ENCODE peak calls at places on chromosomes 3 and 15, in seven cellular contexts. T is ovary, V is Peyer's patch, N is prostate gland, X is testis, Z is upper lobe of right lung, L is heart right ventricle. D is an unnamed sample.

GRCh38 chr15:27059610-27060202 is 88.7 kb downstream of the GABRG3 start:
- DNase-seq in L (peak), Z (no peak), X (peak), V (no peak), N (peak), T (no peak), D (peak)

GRCh38 chr3:12885585-12885934 is 44.2 kb upstream of the RPL32 start:
- DNase-seq in T (no peak), X (no peak), V (no peak), Z (no peak), L (no peak), N (no peak), D (no peak)

GRCh38 chr15:93040288-93041158 is 48.5 kb downstream of the RGMA start:
- DNase-seq in N (peak), V (no peak), T (peak), X (no peak), Z (peak), L (no peak), D (no peak)

GRCh38 chr3:149623819-149624218 is 34.0 kb downstream of the WWTR1 start:
- DNase-seq in L (no peak), T (no peak), V (no peak), X (no peak), Z (no peak), N (no peak), D (no peak)

GRCh38 chr3:110550511-110550910 is 521.1 kb upstream of the NECTIN3 start:
- DNase-seq in N (no peak), T (no peak), Z (no peak), L (no peak), X (no peak), V (no peak), D (peak)

GRCh38 chr3:63364909-63365308 is 86.8 kb downstream of the SYNPR start:
- DNase-seq in L (no peak), T (no peak), V (no peak), X (peak), N (no peak), Z (no peak), D (peak)

GRCh38 chr15:72782274-72782992 is 1.1 kb downstream of the ADPGK start:
- DNase-seq in T (no peak), L (no peak), V (no peak), X (no peak), Z (no peak), N (no peak), D (no peak)

GRCh38 chr3:123287962-123288302 is 86.2 kb downstream of the SEC22A start:
- DNase-seq in L (no peak), X (no peak), T (no peak), Z (no peak), N (no peak), V (no peak), D (no peak)

GRCh38 chr15:80480171-80480811 is 76.1 kb downstream of the ARNT2 start:
- DNase-seq in Z (no peak), N (no peak), V (no peak), X (peak), T (no peak), L (peak), D (peak)

DNA sequence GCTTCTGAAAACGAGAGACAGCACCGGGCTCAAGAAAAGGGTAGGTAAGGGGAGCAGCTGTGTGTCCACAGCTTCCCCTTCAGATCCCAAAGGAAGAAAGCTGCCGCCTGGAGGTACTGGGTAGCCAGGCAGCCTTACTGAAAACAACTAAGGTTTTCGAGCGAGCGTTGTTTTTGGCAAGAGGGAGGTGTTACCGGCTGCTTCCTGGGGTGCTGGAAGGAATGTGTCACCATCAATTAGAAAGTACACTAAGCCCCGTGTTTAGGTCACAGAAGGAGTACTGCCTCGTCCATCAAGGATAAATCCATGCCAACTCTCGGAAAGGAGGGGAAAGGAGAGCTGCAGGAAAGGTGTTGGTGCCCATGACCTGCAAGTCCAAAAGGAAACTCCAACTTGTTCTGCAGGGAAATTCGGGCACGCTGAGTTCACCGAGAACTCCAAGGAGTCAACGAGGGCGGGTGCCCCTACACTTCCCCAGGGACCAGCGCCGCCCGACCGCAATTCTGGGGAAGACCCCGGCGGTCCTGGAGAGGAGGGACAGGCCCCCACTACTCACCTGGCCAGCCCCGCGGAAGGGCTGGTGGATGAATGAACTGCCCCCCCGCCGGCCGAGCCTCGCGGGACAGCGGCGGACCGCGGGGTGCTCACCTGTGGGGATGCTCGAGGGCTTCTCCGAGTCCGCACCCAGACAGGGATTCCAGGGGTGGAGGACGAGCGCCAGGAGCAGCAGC is 586 bp downstream of the PLOD2 start:
- DNase-seq in L (peak), N (peak), V (peak), Z (peak), X (peak), T (peak), D (peak)
- TF ChIP-seq CTCF in L (peak), N (peak), V (peak), Z (peak), X (no peak), T (peak), D (peak)

DNA sequence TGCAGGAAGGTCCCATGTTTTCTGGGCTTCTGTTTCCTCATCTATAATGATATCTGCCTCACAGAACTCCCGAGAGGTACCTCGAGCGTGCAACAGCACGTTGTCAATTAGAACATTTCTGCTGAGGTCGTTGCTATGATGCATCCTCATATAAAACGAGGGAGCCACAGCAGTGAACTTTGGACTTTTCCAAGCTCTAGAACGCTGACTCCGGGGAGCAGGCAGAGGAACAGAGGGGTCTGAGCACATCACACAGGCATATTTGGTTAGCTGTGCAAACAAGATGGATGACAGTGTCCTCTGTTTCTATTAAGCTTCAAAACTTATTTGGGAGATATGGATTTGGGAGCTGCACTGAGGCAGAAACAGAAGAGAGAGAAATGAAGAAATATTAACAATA is 278.0 kb upstream of the TBL1XR1 start:
- DNase-seq in N (no peak), L (no peak), X (no peak), T (no peak), Z (no peak), V (no peak), D (no peak)
- H3K4me3 ChIP-seq in N (no peak), L (no peak), X (no peak), T (no peak), Z (no peak), V (no peak), D (no peak)

GRCh38 chr3:148229107-148229506 is 468.6 kb upstream of the AGTR1 start:
- DNase-seq in N (no peak), L (no peak), X (no peak), Z (no peak), T (no peak), V (no peak), D (no peak)
- H3K27ac ChIP-seq in N (no peak), L (no peak), X (no peak), Z (no peak), T (no peak), V (no peak), D (no peak)

DNA sequence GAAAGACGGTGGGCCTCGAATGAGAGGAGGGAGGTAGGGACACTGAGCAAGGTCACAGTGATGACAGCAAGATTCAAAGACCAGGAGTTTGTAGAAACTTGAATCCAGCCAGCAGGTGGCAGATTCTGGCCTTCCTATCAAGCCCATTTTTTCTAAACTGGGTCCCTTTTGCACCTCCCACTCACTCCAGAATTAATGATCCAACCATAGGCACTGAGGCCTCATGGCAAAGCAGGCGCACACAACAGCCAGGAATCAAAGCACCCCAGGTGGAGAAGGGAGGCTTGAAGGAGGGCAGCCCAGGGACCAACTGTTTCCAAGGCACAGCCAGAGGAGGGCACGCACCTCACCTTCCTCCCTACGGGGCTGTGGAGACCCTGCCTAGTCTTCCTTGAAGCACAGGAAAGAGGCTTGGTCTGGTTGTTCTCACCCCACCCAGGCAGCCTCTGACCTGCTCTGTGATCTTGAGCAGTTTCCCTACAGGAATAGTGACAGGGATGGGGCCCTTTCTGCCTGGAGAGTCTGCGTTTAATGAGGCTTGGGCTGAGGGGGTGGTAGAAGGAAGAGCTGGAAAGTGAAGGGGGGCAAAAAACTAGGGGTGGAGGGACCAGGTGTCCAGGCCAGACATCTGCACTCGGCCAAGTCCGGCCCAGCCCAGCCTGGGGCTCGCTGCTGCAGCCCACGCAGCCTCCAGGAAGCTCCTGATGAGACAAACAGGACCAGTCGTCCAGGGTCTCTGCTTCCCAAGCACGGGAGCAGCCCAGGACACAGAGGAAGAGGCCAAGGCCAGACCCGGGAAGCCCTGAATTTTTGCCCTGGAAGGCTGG is 90.0 kb downstream of the ANP32A start:
- DNase-seq in X (peak), Z (no peak), T (no peak), N (peak), L (peak), V (peak), D (peak)
- TF ChIP-seq CTCF in X (peak), Z (peak), T (peak), N (peak), L (peak), V (peak), D (peak)

GRCh38 chr3:50268703-50269451 is at the start of gene SEMA3B:
- DNase-seq in T (peak), V (peak), N (peak), L (peak), Z (peak), X (peak), D (no peak)

GRCh38 chr3:50265988-50266387 is 3.0 kb upstream of the SEMA3B start:
- DNase-seq in L (no peak), X (no peak), V (no peak), N (no peak), T (peak), Z (no peak), D (no peak)

GRCh38 chr3:50266808-50267207 is 2.1 kb upstream of the SEMA3B start:
- DNase-seq in V (no peak), L (no peak), Z (no peak), N (no peak), T (peak), X (no peak), D (no peak)

GRCh38 chr3:50268276-50268675 is 671 bp upstream of the SEMA3B start:
- DNase-seq in T (no peak), L (no peak), X (no peak), V (no peak), Z (no peak), N (no peak), D (no peak)

GRCh38 chr3:50267280-50267913 is 1.6 kb upstream of the SEMA3B start:
- DNase-seq in N (peak), V (peak), T (peak), Z (peak), X (peak), L (peak), D (peak)
- H3K4me3 ChIP-seq in N (peak), V (peak), T (peak), Z (peak), X (peak), L (peak), D (peak)

GRCh38 chr15:64731012-64731806 is 44.2 kb downstream of the RBPMS2 start:
- DNase-seq in Z (peak), T (peak), V (peak), X (peak), N (peak), L (peak), D (peak)

GRCh38 chr15:64730151-64730550 is 45.2 kb downstream of the RBPMS2 start:
- DNase-seq in T (no peak), X (no peak), V (no peak), N (no peak), Z (no peak), L (no peak), D (no peak)

GRCh38 chr15:64731807-64732151 is 43.6 kb downstream of the RBPMS2 start:
- DNase-seq in N (no peak), Z (no peak), L (no peak), V (no peak), T (no peak), X (no peak), D (no peak)

DNA sequence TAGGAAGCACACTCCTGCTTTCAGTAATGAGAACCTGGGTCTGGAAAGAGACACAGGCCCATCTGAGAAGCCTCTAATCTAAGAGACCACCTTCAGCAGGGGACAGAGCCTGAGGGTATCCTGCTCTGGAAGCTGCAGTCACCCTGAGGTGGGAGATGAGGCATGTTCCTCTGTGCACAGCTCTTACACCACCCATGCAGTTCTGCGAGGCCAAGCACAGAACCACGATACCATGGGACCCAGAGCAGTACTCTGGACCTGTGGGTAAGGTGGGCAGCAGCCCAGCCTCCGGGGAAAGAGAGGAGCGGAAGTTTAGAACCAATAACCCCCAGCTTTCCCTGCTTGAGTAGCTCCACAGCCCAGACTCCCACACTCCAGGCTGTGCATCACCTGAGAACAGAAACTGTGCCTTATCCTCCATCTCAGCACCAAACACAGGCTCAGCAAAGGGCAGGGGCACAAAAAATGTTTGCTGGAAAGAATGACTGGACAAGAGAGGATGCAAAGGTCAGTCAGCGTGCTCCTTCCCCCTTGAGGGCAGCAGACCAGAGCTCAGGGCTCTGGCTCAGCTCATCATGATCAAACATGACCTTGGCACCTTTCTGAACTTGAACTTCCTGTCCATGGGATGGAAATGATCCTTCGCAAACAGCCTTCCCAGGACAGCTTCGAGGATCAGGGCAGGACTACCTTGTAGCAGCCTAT is 43.1 kb downstream of the RBPMS2 start:
- DNase-seq in N (no peak), L (no peak), T (no peak), X (no peak), V (no peak), Z (no peak), D (no peak)
- H3K27ac ChIP-seq in N (no peak), L (no peak), T (no peak), X (no peak), V (no peak), Z (no peak), D (peak)

DNA sequence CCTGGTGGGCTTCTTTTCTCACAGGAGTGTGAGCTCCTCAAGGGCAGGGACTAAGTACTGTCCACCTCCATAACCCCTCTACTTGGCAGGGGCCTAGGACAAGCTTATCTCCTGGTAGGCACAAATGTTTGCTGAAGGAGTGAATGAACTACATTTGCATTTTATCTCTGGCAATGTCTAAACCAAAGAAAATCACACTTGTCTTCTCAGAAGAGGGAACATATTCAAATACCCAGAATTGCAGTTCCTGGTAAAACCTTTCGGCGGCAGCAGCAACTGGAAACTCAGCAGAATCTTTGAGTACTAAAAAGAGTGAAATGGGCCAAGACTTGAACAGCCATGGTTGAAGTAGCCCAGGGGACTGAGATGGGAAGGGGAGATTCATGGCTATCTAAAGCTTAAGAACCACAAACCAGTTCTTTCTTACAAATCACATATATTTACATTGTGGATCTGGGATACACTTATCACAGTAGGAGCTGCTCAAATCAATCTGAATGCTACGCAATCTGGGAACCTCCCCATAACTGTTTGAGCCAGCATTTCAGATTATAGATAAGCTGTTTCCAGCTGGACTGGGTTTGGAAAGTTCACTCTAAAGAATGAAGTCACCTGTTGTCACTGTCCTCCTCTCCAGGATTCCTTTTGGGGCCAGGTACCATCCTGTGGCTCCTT is 18.7 kb upstream of the PTPN9 start:
- DNase-seq in L (no peak), V (peak), T (no peak), X (no peak), N (no peak), Z (no peak), D (no peak)
- TF ChIP-seq CTCF in L (peak), V (peak), T (no peak), X (no peak), N (no peak), Z (peak), D (peak)

D was measured in cardiac muscle cell.